ENCODE peak calls at places on chromosome 12, in ten cellular contexts. P, N, Z, S, J, X, K, F, E and V are unnamed samples.

GRCh38 chr12:105485926-105486325 is 155.4 kb downstream of the C12orf75 start:
- DNase-seq in P (no peak), S (no peak), E (no peak), K (no peak), Z (no peak), J (no peak), N (no peak), F (no peak), X (no peak), V (no peak)

GRCh38 chr12:31238764-31239387 is 87.1 kb downstream of the SINHCAF start:
- DNase-seq in P (no peak), E (peak), J (no peak), S (peak), Z (peak), N (peak), K (peak), F (no peak), X (peak), V (peak)

GRCh38 chr12:96302706-96303310 is 97.4 kb downstream of the CDK17 start:
- DNase-seq in F (no peak), X (no peak), K (no peak), P (no peak), J (no peak), S (no peak), Z (no peak), E (no peak), N (no peak), V (no peak)

GRCh38 chr12:40697566-40698257 is 5.5 kb downstream of the CNTN1 start:
- DNase-seq in F (no peak), N (no peak), J (no peak), E (peak), K (no peak), Z (no peak), X (no peak), S (peak), P (no peak), V (no peak)

GRCh38 chr12:89977356-89978185 is 268.9 kb upstream of the ATP2B1 start:
- DNase-seq in X (no peak), F (no peak), S (peak), J (no peak), N (no peak), Z (no peak), E (no peak), P (no peak), K (no peak), V (peak)

GRCh38 chr12:34208331-34209258 is 186.3 kb downstream of the ALG10 start:
- DNase-seq in Z (no peak), N (no peak), X (no peak), F (no peak), S (no peak), J (no peak), K (no peak), P (no peak), E (no peak), V (no peak)

GRCh38 chr12:46468159-46468558 is 95.6 kb upstream of the SLC38A2 start:
- DNase-seq in X (no peak), K (peak), E (no peak), N (peak), F (no peak), P (no peak), Z (no peak), S (no peak), J (no peak), V (no peak)

GRCh38 chr12:120783197-120783596 is 57.6 kb downstream of the ACADS start:
- DNase-seq in P (no peak), N (no peak), S (peak), J (peak), Z (no peak), K (no peak), F (no peak), X (no peak), E (no peak), V (no peak)

GRCh38 chr12:32583535-32583934 is 95.6 kb upstream of the DNM1L start:
- DNase-seq in X (no peak), P (no peak), N (no peak), K (no peak), F (no peak), Z (no peak), J (no peak), S (peak), E (no peak), V (no peak)

GRCh38 chr12:80470403-80470802 is 26.4 kb downstream of the PTPRQ start:
- DNase-seq in E (no peak), K (no peak), F (no peak), Z (no peak), N (no peak), P (no peak), S (no peak), X (no peak), J (no peak), V (no peak)

GRCh38 chr12:57732726-57733593 is 5.6 kb downstream of the AGAP2 start:
- DNase-seq in E (no peak), X (no peak), K (no peak), N (no peak), F (no peak), Z (no peak), P (no peak), J (no peak), S (peak), V (no peak)